ENCODE peak calls at places on chromosome X, in nine cellular contexts. H, Z, K, A, T, F, Q, I and U are unnamed samples.

GRCh38 chrX:117508021-117508420 is 608.6 kb downstream of the KLHL13 start:
- DNase-seq in H (no peak), Z (no peak), K (no peak), A (no peak), T (no peak), F (no peak), Q (peak), I (no peak), U (no peak)

GRCh38 chrX:110310000-110310790 is 7.7 kb downstream of the AMMECR1 start:
- DNase-seq in H (no peak), Z (no peak), K (no peak), A (no peak), T (no peak), F (no peak), Q (peak), I (no peak), U (no peak)

GRCh38 chrX:109843963-109844751 is 111.1 kb upstream of the ACSL4 start:
- DNase-seq in H (no peak), Z (no peak), K (no peak), A (no peak), T (no peak), F (no peak), Q (no peak), I (peak), U (no peak)

GRCh38 chrX:7985568-7985967 is 58.4 kb upstream of the PNPLA4 start:
- DNase-seq in H (no peak), Z (no peak), K (no peak), A (no peak), T (no peak), F (no peak), Q (no peak), I (no peak), U (no peak)

GRCh38 chrX:96756491-96756890 is 71.8 kb downstream of the DIAPH2 start:
- DNase-seq in H (no peak), Z (no peak), K (no peak), A (no peak), T (no peak), F (no peak), Q (no peak), I (no peak), U (no peak)

GRCh38 chrX:6021316-6022091 is 207.2 kb downstream of the NLGN4X start:
- DNase-seq in H (peak), Z (no peak), K (peak), A (no peak), T (no peak), F (no peak), Q (peak), I (peak), U (no peak)

GRCh38 chrX:8782595-8782994 is 18.6 kb downstream of the FAM9A start:
- DNase-seq in H (no peak), Z (no peak), K (no peak), A (no peak), T (no peak), F (no peak), Q (no peak), I (no peak), U (no peak)

GRCh38 chrX:102651968-102652744 is 873 bp downstream of the GPRASP1 start:
- DNase-seq in H (peak), Z (peak), K (no peak), A (no peak), T (no peak), F (peak), Q (peak), I (peak), U (no peak)

GRCh38 chrX:2608638-2609430 is 82.3 kb upstream of the CD99 start:
- DNase-seq in H (peak), Z (peak), K (no peak), A (peak), T (peak), F (peak), Q (no peak), I (peak), U (no peak)

GRCh38 chrX:16931371-16931770 is 15.1 kb upstream of the REPS2 start:
- DNase-seq in H (no peak), Z (no peak), K (peak), A (no peak), T (no peak), F (no peak), Q (no peak), I (no peak), U (no peak)

GRCh38 chrX:10045327-10046000 is 78.3 kb downstream of the CLDN34 start:
- DNase-seq in H (no peak), Z (no peak), K (no peak), A (peak), T (no peak), F (no peak), Q (no peak), I (no peak), U (no peak)

GRCh38 chrX:108306086-108306485 is 132.1 kb downstream of the COL4A6 start:
- DNase-seq in H (no peak), Z (no peak), K (no peak), A (no peak), T (no peak), F (no peak), Q (no peak), I (no peak), U (no peak)

GRCh38 chrX:2485460-2485753 is 15.4 kb downstream of the DHRSX start:
- DNase-seq in H (no peak), Z (no peak), K (no peak), A (no peak), T (no peak), F (no peak), Q (no peak), I (no peak), U (no peak)

GRCh38 chrX:137151403-137151802 is 117.6 kb upstream of the GPR101 start:
- DNase-seq in H (no peak), Z (no peak), K (no peak), A (no peak), T (no peak), F (no peak), Q (no peak), I (no peak), U (no peak)